ENCODE peak calls at places on chromosomes 7 and 10, in ten cellular contexts. T is cardiac muscle cell, F is GM12878, X is HCT116, I is fibroblast of lung, W is Panc1, O is heart right ventricle, R is tibial artery, D is suprapubic skin, G is sigmoid colon. P is an unnamed sample.

GRCh38 chr7:38535013-38535412 is 96.2 kb downstream of the AMPH start:
- DNase-seq in X (no peak), R (no peak), F (no peak), T (no peak), W (no peak), D (no peak), I (no peak), G (no peak), O (no peak), P (no peak)

GRCh38 chr10:59323036-59323459 is 39.3 kb downstream of the FAM13C start:
- DNase-seq in G (no peak), O (no peak), D (no peak), W (no peak), R (no peak), I (no peak), X (no peak), T (no peak), F (no peak), P (no peak)

GRCh38 chr7:69776611-69777010 is 178.3 kb downstream of the AUTS2 start:
- DNase-seq in I (peak; percentile 70), G (no peak), R (no peak), O (no peak), X (no peak), T (no peak), F (no peak), W (no peak), D (no peak), P (no peak)

GRCh38 chr10:93993782-93994668 is at the start of gene PLCE1:
- DNase-seq in R (peak; percentile 81), W (no peak), X (no peak), T (peak; percentile 80), G (peak; percentile 65), F (no peak), O (peak; percentile 46), D (no peak), I (peak; percentile 31), P (peak; percentile 73)

GRCh38 chr7:70580161-70580560 is 551.8 kb upstream of the GALNT17 start:
- DNase-seq in G (no peak), R (no peak), T (no peak), I (no peak), O (no peak), X (no peak), W (no peak), D (no peak), F (no peak), P (no peak)

GRCh38 chr10:129833366-129833765 is 130.7 kb downstream of the EBF3 start:
- DNase-seq in T (no peak), W (no peak), I (no peak), F (no peak), R (no peak), G (no peak), D (no peak), O (no peak), X (no peak), P (no peak)

GRCh38 chr10:3395487-3395886 is 222.9 kb upstream of the PITRM1 start:
- DNase-seq in I (no peak), X (no peak), T (no peak), G (no peak), D (no peak), O (no peak), W (no peak), R (no peak), F (no peak), P (no peak)

GRCh38 chr7:43201912-43202311 is 89.5 kb downstream of the HECW1 start:
- DNase-seq in W (no peak), T (no peak), D (no peak), X (no peak), G (no peak), I (peak; percentile 21), R (no peak), F (no peak), O (no peak), P (no peak)

GRCh38 chr7:51316262-51316665 is 345 bp downstream of the COBL start:
- DNase-seq in F (no peak), D (no peak), O (no peak), X (no peak), G (peak; percentile 69), W (no peak), I (no peak), T (no peak), R (no peak), P (peak; percentile 47)

GRCh38 chr10:13773496-13774170 is 186.9 kb downstream of the PRPF18 start:
- DNase-seq in O (peak; percentile 24), W (no peak), F (no peak), R (no peak), I (no peak), T (no peak), D (no peak), X (no peak), G (no peak), P (no peak)

GRCh38 chr7:41733063-41733398 is 30.1 kb upstream of the INHBA start:
- DNase-seq in I (peak; percentile 45), G (no peak), O (no peak), W (no peak), X (no peak), F (no peak), R (no peak), D (no peak), T (no peak), P (no peak)

GRCh38 chr10:95485445-95485844 is 75.7 kb downstream of the SORBS1 start:
- DNase-seq in X (no peak), D (no peak), G (peak; percentile 39), W (no peak), R (no peak), I (peak; percentile 68), O (no peak), F (no peak), T (no peak), P (no peak)

GRCh38 chr10:95482501-95483248 is 78.5 kb downstream of the SORBS1 start:
- DNase-seq in W (no peak), X (no peak), D (no peak), R (no peak), G (no peak), O (no peak), F (no peak), I (peak; percentile 51), T (no peak), P (no peak)

GRCh38 chr10:95493862-95494261 is 67.3 kb downstream of the SORBS1 start:
- DNase-seq in D (no peak), X (no peak), W (no peak), T (no peak), F (no peak), R (no peak), I (no peak), O (no peak), G (no peak), P (no peak)

GRCh38 chr10:95485030-95485429 is 76.1 kb downstream of the SORBS1 start:
- DNase-seq in G (no peak), T (no peak), X (no peak), I (peak; percentile 41), F (no peak), O (no peak), D (no peak), W (no peak), R (no peak), P (no peak)

GRCh38 chr10:95487994-95488393 is 73.2 kb downstream of the SORBS1 start:
- DNase-seq in G (no peak), F (no peak), T (no peak), R (no peak), D (no peak), W (no peak), I (no peak), O (no peak), X (no peak), P (no peak)
- H3K4me1 ChIP-seq in G (peaks cover 57% of the 10 kb centered on the region), F (no peaks in the 10 kb centered on the region), T (no peaks in the 10 kb centered on the region), R (peaks cover 29% of the 10 kb centered on the region), D (peaks cover 11% of the 10 kb centered on the region), W (peaks cover 12% of the 10 kb centered on the region), I (no peaks in the 10 kb centered on the region), O (peaks cover 57% of the 10 kb centered on the region), X (no peaks in the 10 kb centered on the region), P (no peaks in the 10 kb centered on the region)

GRCh38 chr7:82080254-82080924 is 310.5 kb upstream of the HGF start:
- DNase-seq in X (no peak), D (no peak), F (peak; percentile 13), W (no peak), I (no peak), T (no peak), R (no peak), O (no peak), G (no peak), P (no peak)
- H3K4me3 ChIP-seq in X (no peak overlapping the region), D (no peak overlapping the region), F (no peak overlapping the region), W (no peak overlapping the region), I (no peak overlapping the region), T (no peak overlapping the region), R (no peak overlapping the region), O (no peak overlapping the region), G (no peak overlapping the region), P (no peak overlapping the region)

DNA sequence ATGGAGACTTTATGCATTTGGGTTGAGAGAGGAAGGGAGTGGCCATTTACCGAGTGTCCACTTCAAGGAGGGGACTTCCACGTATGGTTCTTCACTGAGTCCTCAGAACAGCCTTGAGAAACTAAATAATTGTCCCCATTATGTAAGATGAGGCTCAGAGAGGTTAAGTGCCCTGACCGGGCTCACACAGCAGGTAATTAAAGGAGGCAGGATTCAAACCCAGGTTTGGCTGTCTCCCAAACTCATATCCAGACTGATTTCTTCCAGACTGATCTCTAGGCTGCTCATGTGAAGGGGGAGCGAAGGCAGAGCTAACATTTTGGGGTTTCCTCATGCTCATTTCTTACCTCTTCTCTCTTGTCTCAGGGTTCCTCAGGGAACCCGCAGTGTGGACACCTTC is 82.2 kb downstream of the CDH23 start:
- DNase-seq in X (no peak), T (no peak), R (no peak), I (no peak), G (no peak), O (no peak), F (no peak), W (no peak), D (no peak), P (no peak)
- H3K4me1 ChIP-seq in X (no peaks in the 10 kb centered on the region), T (no peaks in the 10 kb centered on the region), R (peaks cover 2% of the 10 kb centered on the region), I (no peaks in the 10 kb centered on the region), G (peaks cover 27% of the 10 kb centered on the region), O (peaks cover 56% of the 10 kb centered on the region), F (no peaks in the 10 kb centered on the region), W (no peaks in the 10 kb centered on the region), D (peaks cover 24% of the 10 kb centered on the region), P (peaks cover 21% of the 10 kb centered on the region)

GRCh38 chr10:74610299-74610698 is 216.1 kb upstream of the KAT6B start:
- DNase-seq in G (no peak), W (no peak), I (no peak), F (no peak), X (no peak), T (no peak), R (no peak), O (no peak), D (no peak), P (no peak)

DNA sequence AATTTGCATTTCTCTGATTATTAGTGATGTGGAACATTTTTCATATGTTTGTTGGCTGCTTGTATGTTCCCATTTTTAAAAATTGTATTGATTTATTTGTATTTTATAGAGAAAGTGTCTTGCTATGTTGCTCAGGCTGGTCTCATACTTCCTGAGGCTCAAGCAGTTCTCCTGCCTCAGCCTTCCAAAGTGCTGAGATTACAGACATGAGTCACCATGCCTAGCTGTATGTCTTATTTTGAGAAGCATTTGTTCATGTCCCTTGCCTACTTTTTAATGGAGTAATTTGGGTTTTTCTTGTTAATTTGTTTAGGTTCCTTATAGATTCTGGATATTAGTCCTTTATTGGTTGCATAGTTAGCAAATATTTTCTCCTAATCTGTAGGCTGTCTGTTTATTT is 214.2 kb upstream of the KAT6B start:
- DNase-seq in G (no peak), W (no peak), F (no peak), X (no peak), D (no peak), T (no peak), O (no peak), I (peak; percentile 39), R (no peak), P (no peak)
- H3K4me3 ChIP-seq in G (no peak overlapping the region), W (no peak overlapping the region), F (no peak overlapping the region), X (no peak overlapping the region), D (no peak overlapping the region), T (no peak overlapping the region), O (no peak overlapping the region), I (no peak overlapping the region), R (no peak overlapping the region), P (no peak overlapping the region)